ENCODE peak calls at places on chromosomes 1 and 21, in eight cellular contexts. T, B, C, U, R, Q, G and J are unnamed samples.
A peak's percentile ranks its signal among the peaks of the same experiment; 100 is the strongest.

GRCh38 chr1:211527888-211528287 is 35.9 kb upstream of the RD3 start:
- DNase-seq in T (no peak), C (no peak), Q (no peak), U (no peak), G (no peak), B (no peak), R (no peak), J (no peak)

GRCh38 chr1:22855668-22856606 is 116.7 kb downstream of the LACTBL1 start:
- DNase-seq in G (no peak), B (no peak), U (no peak), C (no peak), R (no peak), Q (no peak), T (no peak), J (no peak)

GRCh38 chr1:200411406-200412257 is 1.8 kb upstream of the ZNF281 start:
- DNase-seq in Q (peak; percentile 72), G (no peak), R (peak; percentile 94), T (no peak), U (no peak), B (no peak), C (peak; percentile 70), J (no peak)

GRCh38 chr1:84776639-84777038 is 86.4 kb upstream of the SSX2IP start:
- DNase-seq in G (no peak), B (peak; percentile 33), U (no peak), Q (no peak), R (no peak), C (no peak), T (no peak), J (no peak)

GRCh38 chr1:172383541-172383940 is 36.9 kb upstream of the C1orf105 start:
- DNase-seq in G (no peak), T (no peak), B (peak; percentile 83), C (no peak), Q (no peak), R (peak; percentile 16), U (no peak), J (no peak)

GRCh38 chr1:209367031-209367813 is 216.3 kb upstream of the CAMK1G start:
- DNase-seq in R (no peak), B (peak; percentile 59), U (no peak), G (no peak), T (no peak), Q (no peak), C (no peak), J (no peak)

GRCh38 chr1:68230901-68231626 is 1.3 kb downstream of the WLS start:
- DNase-seq in C (peak; percentile 12), U (peak; percentile 20), R (peak; percentile 8), T (no peak), G (peak; percentile 77), Q (peak; percentile 49), B (no peak), J (no peak)

GRCh38 chr21:29305068-29305467 is 6.3 kb downstream of the BACH1 start:
- DNase-seq in U (no peak), B (no peak), Q (no peak), R (no peak), G (no peak), T (no peak), C (no peak), J (no peak)

GRCh38 chr1:20609541-20609940 is 20.6 kb downstream of the CDA start:
- DNase-seq in C (no peak), G (no peak), B (no peak), T (no peak), U (no peak), Q (no peak), R (peak; percentile 41), J (no peak)

GRCh38 chr1:919271-919872 is 4.4 kb upstream of the SAMD11 start:
- DNase-seq in T (no peak), C (no peak), U (no peak), B (no peak), Q (no peak), G (no peak), R (no peak), J (no peak)
- TF ChIP-seq CTCF in T (no peak), C (no peak), U (no peak), B (no peak), Q (no peak), G (no peak), R (no peak), J (no peak)

GRCh38 chr21:35646606-35647005 is 413.7 kb downstream of the SETD4 start:
- DNase-seq in R (no peak), Q (no peak), U (no peak), C (no peak), T (peak; percentile 42), B (peak; percentile 18), G (no peak), J (no peak)

GRCh38 chr21:35649186-35649585 is 411.1 kb downstream of the SETD4 start:
- DNase-seq in Q (no peak), C (no peak), R (no peak), B (peak; percentile 59), U (no peak), T (peak; percentile 47), G (no peak), J (no peak)

GRCh38 chr21:35651166-35651565 is 409.2 kb downstream of the SETD4 start:
- DNase-seq in C (no peak), R (no peak), U (no peak), T (peak; percentile 50), G (no peak), B (no peak), Q (no peak), J (no peak)

GRCh38 chr21:35652196-35652595 is 408.1 kb downstream of the SETD4 start:
- DNase-seq in R (no peak), G (no peak), B (no peak), U (no peak), T (peak; percentile 7), C (no peak), Q (no peak), J (no peak)

GRCh38 chr21:35648512-35648911 is 411.8 kb downstream of the SETD4 start:
- DNase-seq in B (no peak), C (no peak), R (no peak), U (no peak), Q (peak; percentile 57), G (no peak), T (peak; percentile 53), J (no peak)
- TF ChIP-seq CTCF in B (no peak), C (no peak), R (no peak), U (no peak), Q (no peak), G (no peak), T (no peak), J (no peak)

DNA sequence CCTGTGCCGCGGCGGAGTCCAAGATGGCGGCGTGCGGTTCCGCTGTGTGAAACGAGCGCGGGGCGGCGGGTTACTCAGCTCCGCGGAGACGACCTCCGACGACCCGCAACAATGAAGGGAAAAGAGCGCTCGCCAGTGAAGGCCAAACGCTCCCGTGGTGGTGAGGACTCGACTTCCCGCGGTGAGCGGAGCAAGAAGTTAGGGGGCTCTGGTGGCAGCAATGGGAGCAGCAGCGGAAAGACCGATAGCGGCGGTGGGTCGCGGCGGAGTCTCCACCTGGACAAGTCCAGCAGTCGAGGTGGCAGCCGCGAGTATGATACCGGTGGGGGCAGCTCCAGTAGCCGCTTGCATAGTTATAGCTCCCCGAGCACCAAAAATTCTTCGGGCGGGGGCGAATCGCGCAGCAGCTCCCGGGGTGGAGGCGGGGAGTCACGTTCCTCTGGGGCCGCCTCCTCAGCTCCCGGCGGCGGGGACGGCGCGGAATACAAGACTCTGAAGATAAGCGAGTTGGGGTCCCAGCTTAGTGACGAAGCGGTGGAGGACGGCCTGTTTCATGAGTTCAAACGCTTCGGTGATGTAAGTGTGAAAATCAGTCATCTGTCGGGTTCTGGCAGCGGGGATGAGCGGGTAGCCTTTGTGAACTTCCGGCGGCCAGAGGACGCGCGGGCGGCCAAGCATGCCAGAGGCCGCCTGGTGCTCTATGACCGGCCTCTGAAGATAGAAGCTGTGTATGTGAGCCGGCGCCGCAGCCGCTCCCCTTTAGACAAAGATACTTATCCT is 440 bp downstream of the RBM15 start:
- DNase-seq in U (peak; percentile 62), R (peak; percentile 76), B (peak; percentile 45), Q (peak; percentile 73), T (no peak), G (no peak), C (peak; percentile 50), J (no peak)
- TF ChIP-seq CTCF in U (no peak), R (no peak), B (peak; percentile 57), Q (peak; percentile 5), T (no peak), G (no peak), C (no peak), J (peak; percentile 58)

GRCh38 chr1:194117582-194117981 is 931.2 kb upstream of the B3GALT2 start:
- DNase-seq in G (no peak), C (peak; percentile 76), B (no peak), Q (no peak), T (no peak), R (peak; percentile 86), U (no peak), J (no peak)
- TF ChIP-seq CTCF in G (no peak), C (peak; percentile 29), B (no peak), Q (no peak), T (no peak), R (peak; percentile 65), U (no peak), J (peak; percentile 29)

GRCh38 chr1:238955934-238956333 is 430.4 kb upstream of the CHRM3 start:
- DNase-seq in G (no peak), C (no peak), B (no peak), R (no peak), T (no peak), U (no peak), Q (no peak), J (no peak)

GRCh38 chr1:238954865-238955264 is 431.5 kb upstream of the CHRM3 start:
- DNase-seq in R (no peak), C (no peak), B (peak; percentile 18), G (no peak), U (no peak), T (no peak), Q (no peak), J (no peak)

GRCh38 chr1:238950786-238951185 is 435.6 kb upstream of the CHRM3 start:
- DNase-seq in T (no peak), U (no peak), C (no peak), R (no peak), Q (no peak), B (peak; percentile 15), G (no peak), J (no peak)

GRCh38 chr1:238953448-238953847 is 432.9 kb upstream of the CHRM3 start:
- DNase-seq in B (no peak), U (no peak), C (no peak), Q (no peak), R (no peak), G (no peak), T (no peak), J (no peak)

GRCh38 chr1:238951809-238952208 is 434.6 kb upstream of the CHRM3 start:
- DNase-seq in R (peak; percentile 61), Q (no peak), B (peak; percentile 73), G (no peak), C (no peak), U (no peak), T (no peak), J (peak; percentile 22)
- TF ChIP-seq CTCF in R (peak; percentile 76), Q (peak; percentile 58), B (peak; percentile 58), G (no peak), C (no peak), U (peak; percentile 9), T (peak; percentile 21), J (peak; percentile 69)

GRCh38 chr21:43588957-43589356 is 70.3 kb downstream of the HSF2BP start:
- DNase-seq in G (no peak), R (no peak), Q (no peak), C (no peak), B (no peak), U (no peak), T (no peak), J (no peak)
- TF ChIP-seq CTCF in G (no peak), R (no peak), Q (no peak), C (no peak), B (no peak), U (no peak), T (no peak), J (no peak)

GRCh38 chr1:232306269-232306911 is 323.5 kb downstream of the SIPA1L2 start:
- DNase-seq in T (no peak), U (no peak), R (peak; percentile 71), B (peak; percentile 47), Q (no peak), C (peak; percentile 35), G (no peak), J (no peak)
- TF ChIP-seq CTCF in T (no peak), U (no peak), R (peak; percentile 51), B (peak; percentile 32), Q (no peak), C (no peak), G (no peak), J (no peak)